ENCODE peak calls at places on chromosomes 3 and 15, in four cellular contexts. Y is stimulated activated CD4-positive, alpha-beta T cell treated with anti-CD3 and anti-CD28 coated beads, Interleukin-1b, Interleukin-23, amount 100 ng/mL, for 24 hours; J is Ammon's horn; K is HuH-7.5. S is an unnamed sample.

GRCh38 chr3:124620600-124621063 is 109.6 kb upstream of the UMPS start:
- DNase-seq in Y (no peak), J (no peak), K (peak), S (peak)

GRCh38 chr15:33547876-33548275 is 237.1 kb downstream of the RYR3 start:
- DNase-seq in Y (no peak), J (no peak), K (no peak), S (peak)

GRCh38 chr3:162170581-162170980 is 674.0 kb downstream of the OTOL1 start:
- DNase-seq in Y (no peak), J (no peak), K (no peak), S (no peak)

GRCh38 chr15:58574612-58575011 is 142.8 kb downstream of the LIPC start:
- DNase-seq in Y (no peak), J (no peak), K (no peak), S (peak)

GRCh38 chr3:177751770-177752169 is 554.5 kb upstream of the TBL1XR1 start:
- DNase-seq in Y (no peak), J (no peak), K (no peak), S (no peak)

GRCh38 chr3:67509471-67510075 is 144.8 kb downstream of the SUCLG2 start:
- DNase-seq in Y (no peak), J (no peak), K (no peak), S (no peak)

GRCh38 chr3:133192363-133192945 is 154.3 kb downstream of the TMEM108 start:
- DNase-seq in Y (no peak), J (no peak), K (no peak), S (no peak)

GRCh38 chr3:123621510-123622189 is 36.8 kb upstream of the HACD2 start:
- DNase-seq in Y (no peak), J (no peak), K (no peak), S (no peak)